ENCODE peak calls at places on chromosome 12, in four cellular contexts. E, U, K and R are unnamed samples.

GRCh38 chr12:92784356-92784755 is 81.6 kb downstream of the PLEKHG7 start:
- DNase-seq in E (no peak), U (no peak), K (no peak), R (no peak)

GRCh38 chr12:58741226-58741625 is 179.1 kb downstream of the LRIG3 start:
- DNase-seq in E (no peak), U (no peak), K (no peak), R (no peak)

GRCh38 chr12:91181053-91181452 is 1.6 kb downstream of the DCN start:
- DNase-seq in E (no peak), U (no peak), K (no peak), R (peak)

GRCh38 chr12:103915306-103915705 is 14.9 kb upstream of the HSP90B1 start:
- DNase-seq in E (no peak), U (no peak), K (no peak), R (no peak)

GRCh38 chr12:101823891-101824290 is 6.9 kb downstream of the GNPTAB start:
- DNase-seq in E (peak), U (peak), K (peak), R (peak)

GRCh38 chr12:70049596-70050360 is 193.5 kb upstream of the CNOT2 start:
- DNase-seq in E (no peak), U (peak), K (no peak), R (peak)

GRCh38 chr12:43277630-43278267 is 274.3 kb downstream of the ADAMTS20 start:
- DNase-seq in E (no peak), U (no peak), K (peak), R (peak)

GRCh38 chr12:5039815-5040214 is 3.9 kb upstream of the KCNA5 start:
- DNase-seq in E (no peak), U (no peak), K (no peak), R (no peak)

GRCh38 chr12:127245437-127245836 is 1021.5 kb upstream of the TMEM132C start:
- DNase-seq in E (no peak), U (no peak), K (no peak), R (no peak)

GRCh38 chr12:106369624-106370346 is 12.2 kb downstream of the POLR3B start:
- DNase-seq in E (no peak), U (no peak), K (no peak), R (no peak)

GRCh38 chr12:43957732-43958131 is 121.9 kb downstream of the TMEM117 start:
- DNase-seq in E (peak), U (peak), K (peak), R (peak)

GRCh38 chr12:79006306-79006705 is 141.7 kb downstream of the SYT1 start:
- DNase-seq in E (no peak), U (peak), K (no peak), R (no peak)

GRCh38 chr12:65278576-65279386 is at the start of gene MSRB3:
- DNase-seq in E (peak), U (peak), K (peak), R (no peak)

GRCh38 chr12:127115468-127116035 is 1151.4 kb upstream of the TMEM132C start:
- DNase-seq in E (no peak), U (no peak), K (no peak), R (no peak)

GRCh38 chr12:116164976-116165425 is 112.5 kb downstream of the MED13L start:
- DNase-seq in E (no peak), U (peak), K (no peak), R (no peak)

GRCh38 chr12:68497702-68498101 is 113.0 kb upstream of the RAP1B start:
- DNase-seq in E (no peak), U (peak), K (no peak), R (peak)

GRCh38 chr12:6950944-6951540 is at the start of gene PTPN6:
- DNase-seq in E (no peak), U (no peak), K (no peak), R (peak)

GRCh38 chr12:75837700-75838099 is 193.9 kb downstream of the PHLDA1 start:
- DNase-seq in E (peak), U (no peak), K (no peak), R (no peak)

GRCh38 chr12:10069099-10069498 is 29.7 kb downstream of the CLEC1A start:
- DNase-seq in E (no peak), U (no peak), K (no peak), R (no peak)

GRCh38 chr12:116745554-116745953 is 7.4 kb downstream of the RNFT2 start:
- DNase-seq in E (no peak), U (no peak), K (no peak), R (no peak)

GRCh38 chr12:46722737-46723136 is 103.1 kb downstream of the SLC38A4 start:
- DNase-seq in E (no peak), U (no peak), K (no peak), R (no peak)

DNA sequence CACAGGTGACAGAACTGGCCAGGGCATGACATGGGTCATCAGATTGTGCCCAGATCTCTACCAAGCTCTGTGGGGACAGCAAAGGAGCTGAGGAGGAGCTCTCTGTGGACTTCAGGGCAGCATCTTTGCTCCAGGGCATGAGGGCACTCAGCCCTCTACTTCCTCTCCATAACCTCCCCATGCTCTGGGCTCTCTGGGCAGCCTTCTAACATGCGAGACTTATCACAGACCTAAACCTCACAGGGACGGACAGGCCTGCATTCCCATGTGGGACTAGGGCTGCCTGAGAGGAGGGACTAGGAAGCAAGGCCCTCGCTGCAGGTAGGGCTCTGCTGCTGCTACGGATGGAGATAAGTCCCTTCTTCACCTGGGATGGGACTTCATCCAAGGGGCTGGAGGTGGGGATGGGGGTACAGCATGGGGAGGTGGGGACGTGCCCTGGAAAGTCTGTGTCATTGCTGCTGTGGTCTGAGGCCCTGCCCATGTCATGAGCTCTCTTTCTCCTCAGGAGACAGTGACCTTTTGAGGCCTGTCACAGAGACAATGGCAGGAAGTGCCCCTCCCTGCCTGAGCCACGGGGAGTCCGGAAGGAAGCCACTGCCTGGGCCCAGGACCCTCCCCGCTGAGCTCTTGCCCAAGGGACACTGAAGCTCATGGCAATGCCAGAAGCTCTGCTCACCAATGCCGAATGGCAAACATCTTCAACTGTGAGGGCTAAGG is 44.1 kb downstream of the PITPNM2 start:
- DNase-seq in E (no peak), U (no peak), K (no peak), R (peak)
- H3K4me3 ChIP-seq in E (no peak), U (no peak), K (no peak), R (no peak)

GRCh38 chr12:53939141-53940108 is 794 bp downstream of the HOXC13 start:
- DNase-seq in E (no peak), U (no peak), K (peak), R (no peak)
- H3K4me3 ChIP-seq in E (peak), U (no peak), K (peak), R (no peak)

GRCh38 chr12:51848843-51849735 is 571 bp upstream of the FIGNL2 start:
- DNase-seq in E (peak), U (no peak), K (no peak), R (no peak)
- H3K4me3 ChIP-seq in E (no peak), U (no peak), K (peak), R (peak)

GRCh38 chr12:120215357-120215735 is 14.4 kb upstream of the RPLP0 start:
- DNase-seq in E (no peak), U (no peak), K (no peak), R (no peak)
- H3K4me3 ChIP-seq in E (no peak), U (no peak), K (no peak), R (no peak)

GRCh38 chr12:51322452-51322851 is 1.5 kb downstream of the BIN2 start:
- DNase-seq in E (no peak), U (no peak), K (no peak), R (no peak)

GRCh38 chr12:51324953-51325352 is 979 bp upstream of the BIN2 start:
- DNase-seq in E (no peak), U (no peak), K (no peak), R (no peak)

GRCh38 chr12:51321882-51322281 is 2.1 kb downstream of the BIN2 start:
- DNase-seq in E (no peak), U (no peak), K (no peak), R (no peak)

GRCh38 chr12:51323966-51324895 is at the start of gene BIN2:
- DNase-seq in E (no peak), U (no peak), K (no peak), R (peak)

DNA sequence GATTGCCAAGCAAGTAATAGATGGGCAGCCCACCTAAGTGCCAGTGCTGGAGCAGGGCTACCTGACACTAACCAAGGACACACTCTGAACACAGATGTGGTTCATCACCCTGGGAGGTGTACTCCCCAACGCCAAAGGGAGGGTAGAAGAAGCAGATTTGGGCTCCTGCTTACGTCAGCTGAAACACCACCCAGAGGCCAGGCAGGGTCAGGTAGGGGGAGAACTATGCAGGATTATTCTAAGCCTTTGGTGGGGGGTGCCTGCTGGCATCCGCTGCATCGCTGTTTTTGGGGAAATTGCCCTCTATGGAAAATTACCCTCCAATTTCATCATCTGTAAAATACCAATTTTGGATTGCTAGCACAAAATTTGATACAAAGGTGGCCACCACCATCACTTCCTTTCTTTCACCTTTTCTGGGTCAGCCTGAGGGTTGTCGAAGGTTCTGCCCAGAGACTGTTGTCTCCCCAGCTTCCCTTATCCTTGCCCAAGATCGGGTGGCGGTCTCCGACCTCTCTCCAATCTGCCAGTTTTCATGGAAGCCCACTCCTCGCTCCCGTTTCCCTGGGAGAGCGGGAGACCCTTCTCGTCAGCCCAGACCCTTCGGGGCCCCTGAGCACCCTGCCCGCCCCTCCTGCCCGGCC is 535 bp downstream of the BIN2 start:
- DNase-seq in E (no peak), U (no peak), K (no peak), R (peak)
- H3K4me3 ChIP-seq in E (no peak), U (no peak), K (no peak), R (peak)